ENCODE peak calls at places on chromosome 6, in five cellular contexts. X is osteoblast, V is neural progenitor cell, A is K562, W is A549. F is an unnamed sample.

GRCh38 chr6:31079656-31080261 is 32.6 kb downstream of the C6orf15 start:
- DNase-seq in X (peak), V (peak), A (peak), W (peak), F (peak)

GRCh38 chr6:17311595-17312311 is 30.6 kb downstream of the RBM24 start:
- DNase-seq in X (no peak), V (peak), A (peak), W (peak), F (peak)

GRCh38 chr6:90179190-90180169 is 117.2 kb downstream of the BACH2 start:
- DNase-seq in X (no peak), V (peak), A (peak), W (no peak), F (no peak)

GRCh38 chr6:19472168-19472567 is 365.0 kb upstream of the ID4 start:
- DNase-seq in X (no peak), V (no peak), A (no peak), W (peak), F (peak)

GRCh38 chr6:15444881-15445280 is 199.0 kb downstream of the JARID2 start:
- DNase-seq in X (no peak), V (no peak), A (no peak), W (no peak), F (no peak)

GRCh38 chr6:37056112-37056403 is 50.6 kb downstream of the FGD2 start:
- DNase-seq in X (peak), V (no peak), A (no peak), W (no peak), F (no peak)

GRCh38 chr6:35044771-35045275 is 96.3 kb downstream of the TCP11 start:
- DNase-seq in X (no peak), V (no peak), A (no peak), W (no peak), F (no peak)

GRCh38 chr6:128161839-128162238 is 261.0 kb upstream of the THEMIS start:
- DNase-seq in X (peak), V (no peak), A (no peak), W (no peak), F (no peak)

GRCh38 chr6:36659271-36659670 is 19.2 kb upstream of the CDKN1A start:
- DNase-seq in X (peak), V (no peak), A (no peak), W (no peak), F (peak)

GRCh38 chr6:157885211-157885788 is 62.3 kb downstream of the SNX9 start:
- DNase-seq in X (no peak), V (no peak), A (no peak), W (no peak), F (no peak)

GRCh38 chr6:84166395-84166794 is 61.0 kb downstream of the CEP162 start:
- DNase-seq in X (no peak), V (no peak), A (no peak), W (no peak), F (no peak)

GRCh38 chr6:66772785-66773184 is 1065.8 kb upstream of the EYS start:
- DNase-seq in X (no peak), V (no peak), A (no peak), W (no peak), F (peak)

GRCh38 chr6:170470673-170471072 is 82.4 kb downstream of the PSMB1 start:
- DNase-seq in X (peak), V (no peak), A (no peak), W (no peak), F (no peak)

GRCh38 chr6:99334526-99335127 is 14.8 kb downstream of the FAXC start:
- DNase-seq in X (peak), V (peak), A (peak), W (peak), F (peak)

GRCh38 chr6:52356017-52356416 is 5.9 kb upstream of the PAQR8 start:
- DNase-seq in X (no peak), V (no peak), A (peak), W (no peak), F (no peak)

GRCh38 chr6:100704941-100705340 is 176.2 kb downstream of the ASCC3 start:
- DNase-seq in X (no peak), V (no peak), A (no peak), W (no peak), F (peak)

GRCh38 chr6:136587527-136587926 is 37.3 kb upstream of the MAP7 start:
- DNase-seq in X (no peak), V (no peak), A (no peak), W (no peak), F (no peak)

GRCh38 chr6:45132059-45132458 is 196.1 kb upstream of the RUNX2 start:
- DNase-seq in X (no peak), V (no peak), A (no peak), W (no peak), F (peak)

DNA sequence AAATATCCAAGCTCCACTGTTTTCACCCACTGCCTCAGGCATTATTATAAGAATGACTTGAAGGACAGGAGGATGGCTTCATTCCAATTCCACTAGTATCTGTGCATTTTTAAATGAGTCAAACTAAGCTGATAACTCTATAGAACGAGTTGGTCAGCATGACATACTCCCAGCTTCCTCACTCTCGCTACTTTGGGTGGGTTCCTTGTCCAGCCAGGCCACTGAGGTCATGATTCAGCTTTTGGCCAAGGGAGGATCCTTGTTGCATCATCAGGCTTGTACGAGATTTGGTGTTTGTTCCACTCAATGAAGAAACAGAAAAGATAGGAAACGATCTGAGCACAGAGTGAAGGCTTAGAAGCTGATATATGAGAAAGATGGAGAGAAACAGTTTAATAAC is 19.8 kb downstream of the NEDD9 start:
- DNase-seq in X (peak), V (no peak), A (no peak), W (peak), F (peak)
- H3K27ac ChIP-seq in X (peak), V (no peak), A (no peak), W (peak), F (peak)

GRCh38 chr6:129730477-129731165 is 20.6 kb upstream of the ARHGAP18 start:
- DNase-seq in X (no peak), V (peak), A (peak), W (peak), F (peak)
- TF ChIP-seq CTCF in X (peak), V (peak), A (peak), W (peak), F (peak)

GRCh38 chr6:141401168-141401567 is 731.6 kb upstream of the GJE1 start:
- DNase-seq in X (no peak), V (no peak), A (no peak), W (no peak), F (peak)

GRCh38 chr6:141403103-141403502 is 729.6 kb upstream of the GJE1 start:
- DNase-seq in X (no peak), V (no peak), A (no peak), W (no peak), F (no peak)

GRCh38 chr6:141401851-141402250 is 730.9 kb upstream of the GJE1 start:
- DNase-seq in X (no peak), V (no peak), A (no peak), W (no peak), F (no peak)

GRCh38 chr6:141403827-141404226 is 728.9 kb upstream of the GJE1 start:
- DNase-seq in X (no peak), V (no peak), A (no peak), W (no peak), F (peak)

DNA sequence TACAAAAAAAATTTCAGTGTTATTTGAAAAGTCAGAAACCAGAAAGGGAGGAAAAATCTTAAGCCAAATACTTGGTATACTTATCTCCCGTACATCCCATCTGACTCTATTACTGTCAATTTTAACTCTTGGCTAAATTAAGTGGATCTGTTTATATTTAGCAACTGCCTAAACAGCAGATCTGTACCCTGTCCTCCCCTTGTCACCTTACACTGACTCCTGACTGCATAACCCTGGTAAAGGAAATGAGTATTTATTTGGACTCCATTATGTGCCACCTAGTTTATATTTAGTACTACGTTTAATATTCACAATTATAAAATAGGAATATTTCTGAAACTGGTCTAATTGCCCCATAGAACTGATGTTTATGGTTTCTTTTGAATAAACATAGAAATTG is 730.2 kb upstream of the GJE1 start:
- DNase-seq in X (no peak), V (no peak), A (no peak), W (no peak), F (no peak)
- H3K4me2 ChIP-seq in X (no peak), V (no peak), A (no peak), W (no peak), F (no peak)

DNA sequence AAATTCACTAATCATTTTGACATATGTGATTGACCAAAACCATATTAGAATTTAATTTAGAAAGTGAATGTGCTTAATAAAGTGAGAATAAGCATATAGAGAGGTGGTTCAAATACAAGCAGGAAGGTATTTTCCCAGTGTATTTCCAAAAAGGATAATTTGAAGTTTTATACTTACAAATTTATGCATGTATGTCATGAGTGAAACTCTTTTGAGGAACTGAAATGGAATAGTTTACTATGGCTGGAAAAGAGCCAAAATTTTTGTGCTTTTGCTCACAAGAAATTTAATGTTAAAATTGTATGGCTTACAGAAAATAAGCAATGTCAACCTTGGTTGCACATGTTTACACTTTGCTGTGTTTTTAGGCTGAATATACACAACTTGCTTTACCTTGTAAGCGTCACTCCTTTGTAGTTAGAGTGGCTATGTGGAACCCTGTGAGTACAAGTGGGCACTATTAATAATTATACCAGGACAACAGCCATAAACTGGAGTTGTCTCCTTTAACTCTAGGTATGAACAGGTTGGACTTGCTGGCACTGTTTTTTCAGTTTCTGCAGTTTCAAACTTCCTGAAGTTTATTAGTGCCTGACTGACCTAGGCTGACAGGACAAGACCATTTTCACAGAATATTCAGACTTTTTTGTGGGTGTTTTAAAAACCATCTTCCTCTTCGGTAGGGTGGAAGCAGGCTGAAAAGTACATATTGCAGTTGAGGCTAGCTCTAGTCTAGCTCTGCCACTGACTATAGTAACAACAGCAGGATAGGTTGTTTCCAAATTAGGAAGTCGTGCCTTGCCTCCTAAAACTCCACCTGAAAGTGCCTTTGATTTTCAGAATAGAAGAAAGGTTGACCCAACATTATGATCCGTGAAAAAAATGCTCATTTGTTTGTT is 6.0 kb downstream of the AFDN start:
- DNase-seq in X (no peak), V (no peak), A (no peak), W (no peak), F (no peak)
- H3K27ac ChIP-seq in X (no peak), V (no peak), A (peak), W (no peak), F (no peak)

GRCh38 chr6:151914475-151914874 is 107.0 kb downstream of the ESR1 start:
- DNase-seq in X (no peak), V (no peak), A (no peak), W (peak), F (peak)

GRCh38 chr6:151916680-151917164 is 109.2 kb downstream of the ESR1 start:
- DNase-seq in X (no peak), V (no peak), A (no peak), W (no peak), F (peak)

GRCh38 chr6:151905854-151906253 is 98.4 kb downstream of the ESR1 start:
- DNase-seq in X (no peak), V (no peak), A (no peak), W (no peak), F (no peak)

GRCh38 chr6:151916075-151916474 is 108.6 kb downstream of the ESR1 start:
- DNase-seq in X (no peak), V (no peak), A (no peak), W (no peak), F (no peak)

GRCh38 chr6:151911401-151911800 is 103.9 kb downstream of the ESR1 start:
- DNase-seq in X (no peak), V (no peak), A (no peak), W (no peak), F (no peak)
- TF ChIP-seq CTCF in X (peak), V (no peak), A (no peak), W (no peak), F (no peak)